ENCODE peak calls at places on chromosome 15, in eight cellular contexts. L, T, H, R, J, F, W and D are unnamed samples.

GRCh38 chr15:93063796-93064690 is 25.0 kb downstream of the RGMA start:
- DNase-seq in H (no peak), W (no peak), J (no peak), T (no peak), L (no peak), R (no peak), F (no peak), D (no peak)

GRCh38 chr15:68154923-68155559 is 50.1 kb downstream of the CALML4 start:
- DNase-seq in H (no peak), F (peak), W (peak), T (no peak), J (peak), L (no peak), R (peak), D (peak)

GRCh38 chr15:65963911-65964482 is 94.7 kb downstream of the RAB11A start:
- DNase-seq in W (no peak), R (no peak), H (no peak), T (no peak), J (no peak), F (no peak), L (no peak), D (no peak)

GRCh38 chr15:77392762-77393470 is 27.0 kb downstream of the PEAK1 start:
- DNase-seq in R (no peak), W (no peak), F (no peak), L (no peak), T (no peak), H (no peak), J (no peak), D (no peak)

GRCh38 chr15:29124581-29125381 is 144.8 kb downstream of the NSMCE3 start:
- DNase-seq in J (no peak), F (no peak), R (peak), H (no peak), W (no peak), L (no peak), T (no peak), D (no peak)

GRCh38 chr15:65869954-65870871 is 922 bp downstream of the RAB11A start:
- DNase-seq in H (peak), J (peak), F (peak), L (no peak), W (peak), R (peak), T (no peak), D (peak)

GRCh38 chr15:52790941-52791751 is 1.0 kb upstream of the ONECUT1 start:
- DNase-seq in J (no peak), T (no peak), R (peak), H (no peak), L (no peak), F (no peak), W (no peak), D (no peak)

GRCh38 chr15:46956456-46956855 is 760.8 kb upstream of the SEMA6D start:
- DNase-seq in W (peak), L (no peak), J (no peak), H (no peak), F (no peak), T (no peak), R (no peak), D (no peak)

GRCh38 chr15:31353931-31354330 is 27.3 kb downstream of the KLF13 start:
- DNase-seq in T (no peak), R (no peak), H (no peak), J (no peak), W (peak), L (no peak), F (no peak), D (no peak)